ENCODE peak calls at places on chromosomes 3 and 15, in five cellular contexts. One of them, this sample, is unnamed.

GRCh38 chr3:3800685-3801509 is 1.7 kb downstream of the LRRN1 start:
- DNase-seq in nephron progenitor cell: peak
- DNase-seq in AG08396: no peak
- DNase-seq in activated naive CD8-positive, alpha-beta T cell treated with anti-CD3 and anti-CD28 coated beads for 36 hours: peak
- DNase-seq in ACHN: no peak
- DNase-seq in this sample: no peak

GRCh38 chr15:58921267-58921666 is 12.2 kb downstream of the SLTM start:
- DNase-seq in nephron progenitor cell: no peak
- DNase-seq in AG08396: no peak
- DNase-seq in activated naive CD8-positive, alpha-beta T cell treated with anti-CD3 and anti-CD28 coated beads for 36 hours: no peak
- DNase-seq in ACHN: no peak
- DNase-seq in this sample: no peak

GRCh38 chr15:71651750-71652186 is 158.6 kb upstream of the NR2E3 start:
- DNase-seq in nephron progenitor cell: peak
- DNase-seq in AG08396: peak
- DNase-seq in activated naive CD8-positive, alpha-beta T cell treated with anti-CD3 and anti-CD28 coated beads for 36 hours: no peak
- DNase-seq in ACHN: peak
- DNase-seq in this sample: peak

GRCh38 chr3:100160516-100160915 is 46.2 kb upstream of the FILIP1L start:
- DNase-seq in nephron progenitor cell: no peak
- DNase-seq in AG08396: no peak
- DNase-seq in activated naive CD8-positive, alpha-beta T cell treated with anti-CD3 and anti-CD28 coated beads for 36 hours: no peak
- DNase-seq in ACHN: no peak
- DNase-seq in this sample: no peak

GRCh38 chr3:153163349-153164008 is 1.5 kb downstream of the RAP2B start:
- DNase-seq in nephron progenitor cell: no peak
- DNase-seq in AG08396: no peak
- DNase-seq in activated naive CD8-positive, alpha-beta T cell treated with anti-CD3 and anti-CD28 coated beads for 36 hours: no peak
- DNase-seq in ACHN: peak
- DNase-seq in this sample: peak

GRCh38 chr3:135649361-135649760 is 316.2 kb upstream of the PPP2R3A start:
- DNase-seq in nephron progenitor cell: no peak
- DNase-seq in AG08396: no peak
- DNase-seq in activated naive CD8-positive, alpha-beta T cell treated with anti-CD3 and anti-CD28 coated beads for 36 hours: no peak
- DNase-seq in ACHN: no peak
- DNase-seq in this sample: no peak

GRCh38 chr15:100932676-100933348 is 13.7 kb downstream of the LRRK1 start:
- DNase-seq in nephron progenitor cell: no peak
- DNase-seq in AG08396: no peak
- DNase-seq in activated naive CD8-positive, alpha-beta T cell treated with anti-CD3 and anti-CD28 coated beads for 36 hours: no peak
- DNase-seq in ACHN: no peak
- DNase-seq in this sample: no peak

GRCh38 chr15:78049691-78050440 is 27.6 kb downstream of the TBC1D2B start:
- DNase-seq in nephron progenitor cell: no peak
- DNase-seq in AG08396: peak
- DNase-seq in activated naive CD8-positive, alpha-beta T cell treated with anti-CD3 and anti-CD28 coated beads for 36 hours: peak
- DNase-seq in ACHN: no peak
- DNase-seq in this sample: no peak